ENCODE peak calls at places on chromosomes 16 and 17, in five cellular contexts. I is neural progenitor cell, U is endodermal cell, M is H9, W is HCT116. Y is an unnamed sample.

GRCh38 chr16:21943571-21943970 is 9.6 kb upstream of the UQCRC2 start:
- DNase-seq in I (no peak), U (no peak), M (no peak), W (no peak), Y (no peak)

GRCh38 chr17:55741353-55741700 is 9.5 kb upstream of the PCTP start:
- DNase-seq in I (no peak), U (no peak), M (no peak), W (no peak), Y (no peak)

GRCh38 chr16:57739756-57740422 is 4.3 kb downstream of the KATNB1 start:
- DNase-seq in I (no peak), U (no peak), M (no peak), W (no peak), Y (no peak)

GRCh38 chr17:81551458-81552243 is 502 bp downstream of the FAAP100 start:
- DNase-seq in I (peak; percentile 49), U (peak; percentile 71), M (no peak), W (no peak), Y (peak; percentile 19)

GRCh38 chr17:81733507-81734404 is 21.7 kb downstream of the SLC25A10 start:
- DNase-seq in I (peak; percentile 85), U (peak; percentile 98), M (peak; percentile 94), W (peak; percentile 62), Y (peak; percentile 66)

GRCh38 chr17:40340880-40341807 is 23.4 kb downstream of the GJD3 start:
- DNase-seq in I (peak; percentile 85), U (peak; percentile 98), M (peak; percentile 93), W (peak; percentile 79), Y (no peak)

GRCh38 chr17:9940826-9941225 is 35.8 kb upstream of the RCVRN start:
- DNase-seq in I (no peak), U (no peak), M (no peak), W (no peak), Y (no peak)

GRCh38 chr16:31181102-31181830 is 1.3 kb downstream of the FUS start:
- DNase-seq in I (peak; percentile 50), U (no peak), M (no peak), W (no peak), Y (no peak)

GRCh38 chr17:82863941-82864720 is 24.3 kb upstream of the ZNF750 start:
- DNase-seq in I (no peak), U (no peak), M (no peak), W (peak; percentile 68), Y (peak; percentile 64)

GRCh38 chr16:30051518-30051917 is 14.0 kb upstream of the ALDOA start:
- DNase-seq in I (no peak), U (peak; percentile 57), M (no peak), W (no peak), Y (no peak)

GRCh38 chr17:81189670-81190530 is 23.9 kb upstream of the AATK start:
- DNase-seq in I (peak; percentile 49), U (peak; percentile 78), M (peak; percentile 58), W (no peak), Y (no peak)

GRCh38 chr17:31489295-31490018 is 98.0 kb downstream of the RAB11FIP4 start:
- DNase-seq in I (peak; percentile 62), U (peak; percentile 95), M (peak; percentile 96), W (peak; percentile 31), Y (no peak)

GRCh38 chr16:53726625-53727024 is 22.7 kb downstream of the FTO start:
- DNase-seq in I (peak; percentile 40), U (no peak), M (no peak), W (no peak), Y (no peak)

GRCh38 chr16:3656491-3657468 is 2.3 kb downstream of the DNASE1 start:
- DNase-seq in I (no peak), U (peak; percentile 38), M (peak; percentile 26), W (no peak), Y (no peak)

GRCh38 chr17:1234455-1234854 is 35.8 kb upstream of the BHLHA9 start:
- DNase-seq in I (no peak), U (no peak), M (no peak), W (no peak), Y (no peak)

GRCh38 chr17:17227608-17228520 is 9.1 kb downstream of the FLCN start:
- DNase-seq in I (no peak), U (peak; percentile 47), M (no peak), W (no peak), Y (no peak)

GRCh38 chr16:3479654-3480216 is 15.6 kb downstream of the C16orf90 start:
- DNase-seq in I (no peak), U (no peak), M (no peak), W (no peak), Y (no peak)

GRCh38 chr16:22423716-22424115 is 49.3 kb upstream of the CDR2 start:
- DNase-seq in I (no peak), U (no peak), M (no peak), W (no peak), Y (no peak)

GRCh38 chr17:2176484-2177175 is 121.7 kb downstream of the HIC1 start:
- DNase-seq in I (no peak), U (no peak), M (no peak), W (no peak), Y (no peak)

GRCh38 chr17:77594416-77595209 is 363.9 kb upstream of the TNRC6C start:
- DNase-seq in I (no peak), U (peak; percentile 37), M (peak; percentile 24), W (no peak), Y (no peak)

GRCh38 chr16:87426423-87427215 is 34.5 kb downstream of the MAP1LC3B start:
- DNase-seq in I (no peak), U (no peak), M (no peak), W (no peak), Y (no peak)

GRCh38 chr16:50067290-50067853 is 1.6 kb downstream of the HEATR3 start:
- DNase-seq in I (peak; percentile 53), U (peak; percentile 72), M (no peak), W (peak; percentile 22), Y (peak; percentile 53)

GRCh38 chr16:16120044-16120381 is 103.3 kb downstream of the ABCC6 start:
- DNase-seq in I (no peak), U (no peak), M (no peak), W (no peak), Y (no peak)

GRCh38 chr16:27444015-27444414 is 42.0 kb downstream of the IL21R start:
- DNase-seq in I (no peak), U (peak; percentile 8), M (no peak), W (no peak), Y (no peak)

DNA sequence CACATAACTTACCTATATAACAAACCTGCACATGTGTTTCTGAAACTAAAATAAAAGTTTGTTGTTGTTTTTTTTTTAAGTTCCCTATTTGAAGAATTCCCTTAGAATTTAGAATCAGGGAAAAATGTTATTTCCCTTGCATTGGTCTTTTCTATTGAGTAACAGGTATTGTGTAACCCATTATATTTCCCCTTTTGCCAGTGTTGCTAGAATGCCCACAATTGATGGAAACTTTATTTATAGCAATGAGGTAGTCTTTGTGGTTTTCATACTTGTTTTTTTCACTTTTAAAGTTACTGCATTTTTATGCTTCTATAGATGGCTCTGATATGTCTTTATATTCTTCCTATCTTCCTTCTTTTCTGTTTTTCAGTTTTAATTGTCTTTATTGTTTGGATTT is 3.9 kb downstream of the NLRP1 start:
- DNase-seq in I (no peak), U (no peak), M (no peak), W (no peak), Y (peak; percentile 25)
- H3K9ac ChIP-seq in I (no peak overlapping the region), U (no peak overlapping the region), M (no peak overlapping the region), W (no peak overlapping the region), Y (no peak overlapping the region)

GRCh38 chr17:7684856-7685532 is 2.3 kb downstream of the TP53 start:
- DNase-seq in I (no peak), U (no peak), M (no peak), W (no peak), Y (no peak)
- H3K9ac ChIP-seq in I (peak overlapping the region; percentile 98), U (peak overlapping the region; percentile 97), M (peak overlapping the region; percentile 98), W (peak overlapping the region; percentile 98), Y (peak overlapping the region; percentile 99)

GRCh38 chr17:75524971-75525805 is at the start of gene LLGL2:
- DNase-seq in I (peak; percentile 95), U (peak; percentile 97), M (peak; percentile 96), W (peak; percentile 86), Y (peak; percentile 93)
- H3K9ac ChIP-seq in I (no peak within 1 kb of the TSS), U (peak within 1 kb of the TSS; percentile 60), M (peak within 1 kb of the TSS; percentile 21), W (peak within 1 kb of the TSS; percentile 95), Y (peak within 1 kb of the TSS; percentile 85)

GRCh38 chr17:3927628-3928010 is 11.4 kb upstream of the P2RX1 start:
- DNase-seq in I (no peak), U (no peak), M (no peak), W (no peak), Y (no peak)
- H3K9ac ChIP-seq in I (no peak overlapping the region), U (no peak overlapping the region), M (no peak overlapping the region), W (no peak overlapping the region), Y (no peak overlapping the region)

GRCh38 chr17:45316271-45317112 is at the start of gene MAP3K14:
- DNase-seq in I (peak; percentile 89), U (peak; percentile 91), M (peak; percentile 65), W (no peak), Y (peak; percentile 73)

GRCh38 chr17:45319239-45319703 is 2.5 kb upstream of the MAP3K14 start:
- DNase-seq in I (no peak), U (peak; percentile 45), M (no peak), W (peak; percentile 64), Y (no peak)

GRCh38 chr17:45317113-45317820 is 447 bp upstream of the MAP3K14 start:
- DNase-seq in I (peak; percentile 100), U (peak; percentile 100), M (peak; percentile 100), W (peak; percentile 100), Y (peak; percentile 100)

GRCh38 chr17:45320349-45320930 is 3.6 kb upstream of the MAP3K14 start:
- DNase-seq in I (no peak), U (no peak), M (no peak), W (no peak), Y (peak; percentile 29)

DNA sequence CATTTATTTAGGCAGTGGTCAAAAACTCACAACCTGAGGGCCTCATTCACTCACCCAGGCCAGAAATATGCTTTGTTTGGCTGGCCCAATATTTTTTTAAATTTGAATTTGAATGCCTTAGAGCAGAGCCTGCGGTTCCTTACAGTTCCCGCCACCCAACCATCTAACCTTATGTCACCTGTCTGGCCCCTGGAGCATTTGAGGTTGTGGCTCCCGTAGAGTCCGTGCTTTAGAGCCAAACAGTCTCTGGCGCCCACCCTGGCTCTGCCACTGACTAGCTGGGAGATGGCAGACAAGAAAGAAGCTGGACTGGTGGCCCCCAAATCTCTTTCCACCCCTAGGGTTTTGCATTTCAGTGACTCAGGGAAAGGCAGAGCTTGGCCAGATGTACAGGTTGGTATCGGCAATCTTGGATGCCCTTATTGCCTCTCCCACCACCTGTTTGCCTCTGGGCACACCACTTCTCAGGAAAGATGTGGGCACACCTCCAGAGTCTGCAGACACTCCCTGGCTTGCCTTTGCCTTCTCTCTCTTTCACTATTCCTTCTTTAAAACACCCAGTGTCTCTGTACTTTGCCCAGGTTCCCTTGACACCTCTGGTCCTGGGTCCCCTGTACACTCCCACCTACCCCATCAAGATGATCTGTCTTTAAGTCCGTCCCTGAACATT is 1.9 kb upstream of the MAP3K14 start:
- DNase-seq in I (no peak), U (peak; percentile 55), M (no peak), W (no peak), Y (no peak)
- H3K9ac ChIP-seq in I (no peak overlapping the region), U (no peak overlapping the region), M (no peak overlapping the region), W (peak overlapping the region; percentile 88), Y (no peak overlapping the region)

GRCh38 chr17:30368896-30369720 is 9.6 kb upstream of the CPD start:
- DNase-seq in I (no peak), U (no peak), M (no peak), W (no peak), Y (no peak)
- H3K9ac ChIP-seq in I (no peak overlapping the region), U (no peak overlapping the region), M (no peak overlapping the region), W (no peak overlapping the region), Y (no peak overlapping the region)

Y was measured in MM.1S.